ENCODE peak calls at places on chromosomes 3 and 15, in ten cellular contexts. M is caudate nucleus; I is neural crest cell; U is NCI-H2081; Y is HEK293T; Z is activated CD8-positive, alpha-beta memory T cell treated with anti-CD3 and anti-CD28 coated beads for 48 hours; C is heart left ventricle; J is cardiac fibroblast; V is GM20000; O is CD4-positive, alpha-beta T cell. B is an unnamed sample.

GRCh38 chr3:48851407-48851806 is 3.7 kb upstream of the PRKAR2A start:
- DNase-seq in M (no peak), O (no peak), V (no peak), J (peak), U (no peak), C (no peak), I (peak), Y (no peak), Z (no peak), B (peak)

GRCh38 chr3:72398781-72399180 is 449.5 kb downstream of the SHQ1 start:
- DNase-seq in M (no peak), C (no peak), V (no peak), U (no peak), O (no peak), I (no peak), J (no peak), Y (no peak), Z (no peak), B (no peak)

GRCh38 chr15:87777054-87777498 is 479.5 kb downstream of the NTRK3 start:
- DNase-seq in Z (no peak), C (no peak), I (no peak), J (peak), U (no peak), Y (no peak), O (no peak), V (no peak), M (peak), B (peak)

GRCh38 chr15:65782096-65782495 is 10.0 kb downstream of the DENND4A start:
- DNase-seq in U (no peak), C (no peak), O (no peak), I (no peak), Z (no peak), M (no peak), V (no peak), J (no peak), Y (no peak), B (no peak)

GRCh38 chr15:81037952-81038743 is 37.4 kb downstream of the TLNRD1 start:
- DNase-seq in I (no peak), Z (no peak), J (no peak), O (no peak), M (no peak), V (no peak), Y (no peak), C (no peak), U (no peak), B (no peak)

GRCh38 chr15:84797801-84798200 is 19.4 kb upstream of the ALPK3 start:
- DNase-seq in Y (no peak), Z (no peak), V (no peak), O (no peak), I (no peak), C (no peak), M (no peak), U (no peak), J (no peak), B (no peak)

GRCh38 chr3:42526616-42527367 is 24.3 kb downstream of the VIPR1 start:
- DNase-seq in V (no peak), O (peak), U (no peak), I (no peak), M (no peak), J (no peak), C (no peak), Z (no peak), Y (no peak), B (no peak)

GRCh38 chr3:111582114-111582461 is 13.1 kb downstream of the ZBED2 start:
- DNase-seq in C (no peak), Z (no peak), U (no peak), Y (no peak), V (no peak), M (no peak), J (peak), I (no peak), O (no peak), B (peak)

GRCh38 chr3:62615258-62615840 is 242.0 kb upstream of the FEZF2 start:
- DNase-seq in Y (no peak), I (no peak), V (no peak), C (no peak), J (no peak), U (no peak), O (no peak), Z (no peak), M (no peak), B (no peak)

GRCh38 chr3:104526901-104527401 is 839.8 kb upstream of the ALCAM start:
- DNase-seq in Z (no peak), I (no peak), J (no peak), O (no peak), U (no peak), C (no peak), Y (no peak), M (no peak), V (peak), B (no peak)

GRCh38 chr3:32482693-32483092 is 20.0 kb downstream of the CMTM6 start:
- DNase-seq in V (no peak), O (no peak), U (no peak), Z (no peak), I (no peak), M (no peak), J (no peak), C (no peak), Y (no peak), B (no peak)

GRCh38 chr15:70880781-70881180 is 11.5 kb downstream of the THAP10 start:
- DNase-seq in Z (no peak), O (no peak), U (no peak), Y (no peak), C (no peak), M (no peak), I (no peak), J (no peak), V (no peak), B (no peak)

GRCh38 chr3:172073262-172073915 is 34.0 kb downstream of the FNDC3B start:
- DNase-seq in Y (no peak), I (no peak), V (no peak), C (no peak), Z (no peak), J (no peak), O (no peak), U (no peak), M (no peak), B (no peak)

GRCh38 chr3:171584100-171584499 is 123.9 kb upstream of the TNIK start:
- DNase-seq in C (no peak), Z (no peak), M (no peak), U (no peak), I (no peak), Y (no peak), J (no peak), V (no peak), O (no peak), B (no peak)

GRCh38 chr3:115623414-115623868 is at the start of gene GAP43:
- DNase-seq in V (no peak), Z (no peak), Y (peak), U (no peak), O (no peak), M (no peak), I (peak), J (peak), C (peak), B (peak)

GRCh38 chr3:24709921-24710320 is 215.3 kb upstream of the THRB start:
- DNase-seq in C (peak), V (no peak), Z (no peak), Y (no peak), U (no peak), O (no peak), M (no peak), J (no peak), I (no peak), B (no peak)

GRCh38 chr15:74651251-74651741 is 35.7 kb downstream of the CLK3 start:
- DNase-seq in Y (no peak), C (no peak), I (no peak), J (peak), V (no peak), U (peak), Z (no peak), M (no peak), O (no peak), B (no peak)

GRCh38 chr3:168248383-168249047 is 152.8 kb upstream of the GOLIM4 start:
- DNase-seq in I (peak), O (no peak), U (peak), Y (peak), V (peak), M (no peak), Z (no peak), J (peak), C (peak), B (peak)

GRCh38 chr15:33960160-33960559 is 8.1 kb upstream of the CHRM5 start:
- DNase-seq in Z (no peak), Y (no peak), V (no peak), M (no peak), I (no peak), O (no peak), J (no peak), U (no peak), C (no peak), B (no peak)

GRCh38 chr3:64983583-64984359 is 296.0 kb upstream of the ADAMTS9 start:
- DNase-seq in C (peak), Y (no peak), O (no peak), I (no peak), U (no peak), J (no peak), V (no peak), Z (no peak), M (no peak), B (no peak)

GRCh38 chr3:25567806-25568524 is 96.7 kb downstream of the TOP2B start:
- DNase-seq in V (no peak), U (no peak), Y (no peak), Z (no peak), I (no peak), C (no peak), M (no peak), J (no peak), O (no peak), B (no peak)

GRCh38 chr3:128226186-128226725 is 73.0 kb downstream of the EEFSEC start:
- DNase-seq in I (no peak), O (no peak), Z (no peak), J (no peak), Y (no peak), C (no peak), U (no peak), M (no peak), V (no peak), B (no peak)

GRCh38 chr15:39171944-39172368 is 408.9 kb upstream of the THBS1 start:
- DNase-seq in I (no peak), O (no peak), C (peak), Y (peak), Z (peak), J (peak), M (peak), U (peak), V (no peak), B (peak)

GRCh38 chr3:53794597-53794996 is 51.6 kb downstream of the CHDH start:
- DNase-seq in O (no peak), I (no peak), U (no peak), C (no peak), Z (no peak), M (no peak), Y (no peak), J (no peak), V (no peak), B (peak)

GRCh38 chr15:88852476-88852875 is 42.9 kb downstream of the HAPLN3 start:
- DNase-seq in Z (no peak), J (no peak), Y (no peak), C (no peak), I (no peak), V (no peak), M (no peak), O (no peak), U (no peak), B (no peak)

GRCh38 chr3:52345521-52346110 is 29.5 kb downstream of the DNAH1 start:
- DNase-seq in U (no peak), C (no peak), Z (no peak), J (peak), I (no peak), Y (no peak), O (no peak), M (no peak), V (no peak), B (peak)

GRCh38 chr15:78072080-78072892 is 5.2 kb downstream of the TBC1D2B start:
- DNase-seq in Y (no peak), I (no peak), C (peak), M (no peak), Z (no peak), U (no peak), O (peak), V (no peak), J (peak), B (no peak)

GRCh38 chr15:36831125-36831914 is 251.9 kb downstream of the CDIN1 start:
- DNase-seq in Z (no peak), M (no peak), U (no peak), J (no peak), Y (no peak), V (peak), I (no peak), C (no peak), O (no peak), B (peak)

GRCh38 chr3:125605771-125606170 is 10.5 kb upstream of the OSBPL11 start:
- DNase-seq in U (no peak), V (no peak), Z (no peak), I (no peak), O (no peak), J (no peak), C (no peak), Y (no peak), M (no peak), B (no peak)

GRCh38 chr3:171371354-171371753 is 88.9 kb downstream of the TNIK start:
- DNase-seq in Y (no peak), Z (no peak), I (no peak), C (no peak), U (no peak), M (no peak), O (no peak), V (no peak), J (no peak), B (no peak)

GRCh38 chr15:57922780-57923179 is 142.7 kb downstream of the ALDH1A2 start:
- DNase-seq in O (no peak), I (no peak), V (no peak), Z (no peak), Y (no peak), J (peak), U (no peak), M (no peak), C (peak), B (no peak)

GRCh38 chr15:62828364-62828763 is 214.2 kb upstream of the TPM1 start:
- DNase-seq in Z (no peak), O (no peak), M (no peak), I (no peak), Y (no peak), V (no peak), C (no peak), U (no peak), J (no peak), B (no peak)

B was measured in AG08396.